ENCODE peak calls at places on chromosomes 5 and 9, in six cellular contexts. One of them, this sample, is unnamed.

GRCh38 chr9:69500925-69501324 is 171.2 kb downstream of the APBA1 start:
- DNase-seq in heart right ventricle: no peak
- DNase-seq in SW480: no peak
- DNase-seq in substantia nigra: no peak
- DNase-seq in HTR-8/SVneo: no peak
- DNase-seq in HT-29: no peak
- DNase-seq in this sample: no peak

GRCh38 chr9:72168075-72168474 is 18.8 kb downstream of the GDA start:
- DNase-seq in heart right ventricle: no peak
- DNase-seq in substantia nigra: no peak
- DNase-seq in HT-29: no peak
- DNase-seq in HTR-8/SVneo: no peak
- DNase-seq in SW480: no peak
- DNase-seq in this sample: no peak

GRCh38 chr5:53087596-53087995 is 22.0 kb downstream of the MOCS2 start:
- DNase-seq in heart right ventricle: no peak
- DNase-seq in substantia nigra: peak
- DNase-seq in SW480: no peak
- DNase-seq in HT-29: no peak
- DNase-seq in HTR-8/SVneo: no peak
- DNase-seq in this sample: no peak

GRCh38 chr9:130287736-130288135 is 22.2 kb downstream of the HMCN2 start:
- DNase-seq in SW480: no peak
- DNase-seq in HTR-8/SVneo: no peak
- DNase-seq in substantia nigra: no peak
- DNase-seq in HT-29: no peak
- DNase-seq in heart right ventricle: no peak
- DNase-seq in this sample: no peak

GRCh38 chr9:36815566-36816348 is 218.3 kb downstream of the PAX5 start:
- DNase-seq in heart right ventricle: no peak
- DNase-seq in HTR-8/SVneo: no peak
- DNase-seq in HT-29: no peak
- DNase-seq in substantia nigra: no peak
- DNase-seq in SW480: no peak
- DNase-seq in this sample: no peak

GRCh38 chr5:142785211-142785610 is 15.0 kb downstream of the ARHGAP26 start:
- DNase-seq in heart right ventricle: no peak
- DNase-seq in substantia nigra: no peak
- DNase-seq in HTR-8/SVneo: no peak
- DNase-seq in SW480: no peak
- DNase-seq in HT-29: no peak
- DNase-seq in this sample: no peak

GRCh38 chr5:91927439-91927838 is 544.3 kb upstream of the ARRDC3 start:
- DNase-seq in heart right ventricle: no peak
- DNase-seq in SW480: no peak
- DNase-seq in HT-29: no peak
- DNase-seq in HTR-8/SVneo: no peak
- DNase-seq in substantia nigra: no peak
- DNase-seq in this sample: no peak

GRCh38 chr5:61313960-61314681 is 17.9 kb upstream of the ZSWIM6 start:
- DNase-seq in HT-29: no peak
- DNase-seq in HTR-8/SVneo: peak
- DNase-seq in heart right ventricle: no peak
- DNase-seq in SW480: no peak
- DNase-seq in substantia nigra: no peak
- DNase-seq in this sample: no peak

GRCh38 chr9:4665357-4665756 is 923 bp downstream of the SPATA6L start:
- DNase-seq in SW480: peak
- DNase-seq in HT-29: peak
- DNase-seq in heart right ventricle: no peak
- DNase-seq in HTR-8/SVneo: no peak
- DNase-seq in substantia nigra: no peak
- DNase-seq in this sample: no peak

GRCh38 chr5:114447084-114447773 is 85.4 kb downstream of the KCNN2 start:
- DNase-seq in HT-29: peak
- DNase-seq in substantia nigra: no peak
- DNase-seq in HTR-8/SVneo: no peak
- DNase-seq in heart right ventricle: no peak
- DNase-seq in SW480: peak
- DNase-seq in this sample: no peak

GRCh38 chr5:52560366-52560765 is 227.3 kb upstream of the ITGA1 start:
- DNase-seq in HTR-8/SVneo: no peak
- DNase-seq in SW480: peak
- DNase-seq in heart right ventricle: no peak
- DNase-seq in substantia nigra: no peak
- DNase-seq in HT-29: peak
- DNase-seq in this sample: no peak

GRCh38 chr5:179061025-179061424 is 852 bp downstream of the ZNF354C start:
- DNase-seq in HT-29: no peak
- DNase-seq in HTR-8/SVneo: no peak
- DNase-seq in SW480: no peak
- DNase-seq in substantia nigra: no peak
- DNase-seq in heart right ventricle: peak
- DNase-seq in this sample: no peak

GRCh38 chr9:86766912-86767311 is 180.4 kb downstream of the GAS1 start:
- DNase-seq in substantia nigra: no peak
- DNase-seq in HT-29: peak
- DNase-seq in HTR-8/SVneo: peak
- DNase-seq in heart right ventricle: no peak
- DNase-seq in SW480: peak
- DNase-seq in this sample: peak

GRCh38 chr9:121721770-121722169 is 70.3 kb downstream of the DAB2IP start:
- DNase-seq in HTR-8/SVneo: no peak
- DNase-seq in SW480: no peak
- DNase-seq in HT-29: no peak
- DNase-seq in heart right ventricle: peak
- DNase-seq in substantia nigra: no peak
- DNase-seq in this sample: no peak

GRCh38 chr5:23389543-23390215 is 117.7 kb upstream of the PRDM9 start:
- DNase-seq in HTR-8/SVneo: no peak
- DNase-seq in SW480: no peak
- DNase-seq in substantia nigra: no peak
- DNase-seq in heart right ventricle: no peak
- DNase-seq in HT-29: no peak
- DNase-seq in this sample: no peak

GRCh38 chr9:27473135-27473534 is 51.0 kb upstream of the IFNK start:
- DNase-seq in HTR-8/SVneo: peak
- DNase-seq in SW480: no peak
- DNase-seq in heart right ventricle: peak
- DNase-seq in HT-29: no peak
- DNase-seq in substantia nigra: peak
- DNase-seq in this sample: no peak

GRCh38 chr5:115551415-115551814 is 6.8 kb upstream of the FEM1C start:
- DNase-seq in heart right ventricle: no peak
- DNase-seq in HTR-8/SVneo: no peak
- DNase-seq in substantia nigra: no peak
- DNase-seq in HT-29: no peak
- DNase-seq in SW480: peak
- DNase-seq in this sample: no peak

GRCh38 chr5:95923918-95924559 is 37.6 kb downstream of the ELL2 start:
- DNase-seq in HTR-8/SVneo: no peak
- DNase-seq in HT-29: no peak
- DNase-seq in substantia nigra: no peak
- DNase-seq in SW480: no peak
- DNase-seq in heart right ventricle: no peak
- DNase-seq in this sample: no peak

GRCh38 chr5:41835625-41836024 is 34.6 kb downstream of the OXCT1 start:
- DNase-seq in SW480: peak
- DNase-seq in HTR-8/SVneo: peak
- DNase-seq in HT-29: no peak
- DNase-seq in heart right ventricle: peak
- DNase-seq in substantia nigra: no peak
- DNase-seq in this sample: peak

GRCh38 chr5:175684931-175685330 is 27.1 kb downstream of the HRH2 start:
- DNase-seq in substantia nigra: no peak
- DNase-seq in HT-29: no peak
- DNase-seq in SW480: no peak
- DNase-seq in HTR-8/SVneo: no peak
- DNase-seq in heart right ventricle: no peak
- DNase-seq in this sample: no peak

GRCh38 chr9:115969096-115969495 is 184.5 kb upstream of the PAPPA start:
- DNase-seq in substantia nigra: no peak
- DNase-seq in SW480: no peak
- DNase-seq in HT-29: no peak
- DNase-seq in heart right ventricle: no peak
- DNase-seq in HTR-8/SVneo: no peak
- DNase-seq in this sample: no peak

GRCh38 chr5:125412561-125413535 is 666.4 kb upstream of the ZNF608 start:
- DNase-seq in substantia nigra: peak
- DNase-seq in heart right ventricle: peak
- DNase-seq in HTR-8/SVneo: peak
- DNase-seq in SW480: peak
- DNase-seq in HT-29: peak
- DNase-seq in this sample: peak

GRCh38 chr9:14080940-14081621 is 232.9 kb downstream of the NFIB start:
- DNase-seq in HT-29: no peak
- DNase-seq in heart right ventricle: no peak
- DNase-seq in substantia nigra: no peak
- DNase-seq in SW480: peak
- DNase-seq in HTR-8/SVneo: no peak
- DNase-seq in this sample: no peak

GRCh38 chr5:72265032-72265903 is 54.8 kb downstream of the MRPS27 start:
- DNase-seq in SW480: no peak
- DNase-seq in HT-29: no peak
- DNase-seq in heart right ventricle: no peak
- DNase-seq in HTR-8/SVneo: no peak
- DNase-seq in substantia nigra: no peak
- DNase-seq in this sample: no peak

GRCh38 chr5:84017704-84018240 is 297.1 kb upstream of the HAPLN1 start:
- DNase-seq in heart right ventricle: no peak
- DNase-seq in HT-29: no peak
- DNase-seq in substantia nigra: no peak
- DNase-seq in HTR-8/SVneo: peak
- DNase-seq in SW480: no peak
- DNase-seq in this sample: no peak

GRCh38 chr9:86902606-86903460 is 44.5 kb downstream of the GAS1 start:
- DNase-seq in HT-29: no peak
- DNase-seq in HTR-8/SVneo: no peak
- DNase-seq in SW480: no peak
- DNase-seq in substantia nigra: no peak
- DNase-seq in heart right ventricle: peak
- DNase-seq in this sample: no peak

GRCh38 chr9:69314547-69314946 is 10.5 kb upstream of the ENTREP1 start:
- DNase-seq in heart right ventricle: no peak
- DNase-seq in HT-29: no peak
- DNase-seq in HTR-8/SVneo: no peak
- DNase-seq in substantia nigra: no peak
- DNase-seq in SW480: no peak
- DNase-seq in this sample: no peak

GRCh38 chr9:88808019-88808656 is 183.1 kb upstream of the S1PR3 start:
- DNase-seq in HT-29: no peak
- DNase-seq in SW480: no peak
- DNase-seq in substantia nigra: no peak
- DNase-seq in heart right ventricle: no peak
- DNase-seq in HTR-8/SVneo: no peak
- DNase-seq in this sample: no peak

GRCh38 chr9:135641745-135642144 is 2.4 kb upstream of the GLT6D1 start:
- DNase-seq in heart right ventricle: no peak
- DNase-seq in HTR-8/SVneo: no peak
- DNase-seq in substantia nigra: no peak
- DNase-seq in HT-29: no peak
- DNase-seq in SW480: no peak
- DNase-seq in this sample: no peak